ENCODE peak calls at places on chromosomes 4 and X, in five cellular contexts. R, T, F, A and S are unnamed samples.

GRCh38 chr4:139919513-139919912 is 234.5 kb downstream of the MAML3 start:
- DNase-seq in R (no peak), T (no peak), F (no peak), A (no peak), S (peak; percentile 13)

GRCh38 chr4:13088726-13089658 is 395.1 kb downstream of the RAB28 start:
- DNase-seq in R (no peak), T (peak; percentile 4), F (no peak), A (no peak), S (no peak)

GRCh38 chr4:143346208-143346607 is 9.5 kb downstream of the GAB1 start:
- DNase-seq in R (peak; percentile 95), T (no peak), F (peak; percentile 47), A (no peak), S (peak; percentile 57)

GRCh38 chr4:15106417-15106816 is 104.1 kb downstream of the CPEB2 start:
- DNase-seq in R (no peak), T (no peak), F (peak; percentile 69), A (no peak), S (peak; percentile 6)

GRCh38 chr4:86243750-86244149 is 116.1 kb downstream of the MAPK10 start:
- DNase-seq in R (peak; percentile 20), T (no peak), F (no peak), A (no peak), S (no peak)

GRCh38 chr4:172708184-172708583 is 460.4 kb upstream of the GALNT7 start:
- DNase-seq in R (no peak), T (no peak), F (peak; percentile 15), A (no peak), S (no peak)

GRCh38 chr4:70703695-70704332 is 15.5 kb downstream of the UTP3 start:
- DNase-seq in R (peak; percentile 54), T (peak; percentile 59), F (peak; percentile 12), A (no peak), S (no peak)

GRCh38 chr4:47913858-47914218 is 545 bp downstream of the NFXL1 start:
- DNase-seq in R (peak; percentile 50), T (peak; percentile 47), F (peak; percentile 54), A (no peak), S (peak; percentile 45)

GRCh38 chrX:20530319-20530979 is 263.7 kb upstream of the RPS6KA3 start:
- DNase-seq in R (peak; percentile 32), T (peak; percentile 47), F (peak; percentile 58), A (peak; percentile 29), S (peak; percentile 42)

GRCh38 chr4:77074961-77075855 is 581 bp downstream of the CCNI start:
- DNase-seq in R (peak; percentile 76), T (peak; percentile 73), F (peak; percentile 78), A (no peak), S (peak; percentile 74)

GRCh38 chr4:2416564-2417195 is 1.8 kb downstream of the ZFYVE28 start:
- DNase-seq in R (no peak), T (peak; percentile 19), F (no peak), A (no peak), S (peak; percentile 23)
- H3K4me1 ChIP-seq in R (peaks cover 41% of the 10 kb centered on the region), T (peaks cover 53% of the 10 kb centered on the region), F (peaks cover 35% of the 10 kb centered on the region), A (peaks cover 68% of the 10 kb centered on the region), S (peaks cover 36% of the 10 kb centered on the region)

DNA sequence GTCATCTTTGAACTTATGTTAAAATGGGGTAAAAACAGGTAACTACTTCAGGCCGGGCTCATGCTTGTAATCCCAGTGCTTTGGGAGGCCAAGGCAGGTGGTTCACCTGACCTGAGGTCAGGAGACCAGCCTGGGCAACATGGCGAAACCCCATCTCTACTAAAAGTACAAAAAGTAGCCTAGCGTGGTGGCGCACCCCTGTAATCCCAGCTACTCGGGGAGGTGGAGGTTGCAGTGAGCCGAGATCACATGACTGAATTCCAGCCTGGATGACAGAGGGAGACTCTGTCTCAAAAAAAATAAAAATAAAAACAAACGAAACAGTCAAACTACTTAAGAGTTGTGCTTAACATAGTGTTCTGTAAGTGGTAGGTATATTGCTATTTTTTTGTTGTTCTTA is 2.5 kb downstream of the DDX3X start:
- DNase-seq in R (no peak), T (no peak), F (no peak), A (no peak), S (no peak)
- H3K36me3 ChIP-seq in R (peaks cover 15% of the 10 kb centered on the region), T (peaks cover 22% of the 10 kb centered on the region), F (no peaks in the 10 kb centered on the region), A (peaks cover 15% of the 10 kb centered on the region), S (no peaks in the 10 kb centered on the region)

GRCh38 chr4:84150177-84150576 is 348.9 kb downstream of the NKX6-1 start:
- DNase-seq in R (no peak), T (no peak), F (no peak), A (no peak), S (no peak)

GRCh38 chr4:84146300-84146942 is 352.7 kb downstream of the NKX6-1 start:
- DNase-seq in R (no peak), T (no peak), F (no peak), A (no peak), S (no peak)

DNA sequence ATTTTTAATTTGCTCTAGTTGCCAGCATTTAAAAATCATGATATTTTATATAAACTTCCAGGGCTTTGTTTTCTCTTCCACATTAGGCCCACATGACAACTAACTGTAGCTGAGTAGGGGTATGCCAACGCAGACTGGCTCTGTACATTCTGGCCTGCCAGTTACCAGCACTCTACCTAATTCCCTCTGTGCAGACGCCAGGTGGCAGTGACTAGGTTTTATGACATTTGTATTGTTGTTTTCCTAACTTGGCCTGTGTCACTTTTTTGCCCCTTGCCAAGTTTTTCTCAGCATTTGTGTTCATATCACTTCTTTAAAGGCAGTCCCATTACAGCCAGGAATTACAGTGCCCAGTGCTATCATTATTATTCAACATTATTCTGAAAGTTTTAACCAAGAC is 347.5 kb downstream of the NKX6-1 start:
- DNase-seq in R (no peak), T (no peak), F (no peak), A (peak; percentile 2), S (no peak)
- TF ChIP-seq CTCF in R (peak; percentile 24), T (peak; percentile 29), F (no peak), A (no peak), S (no peak)

DNA sequence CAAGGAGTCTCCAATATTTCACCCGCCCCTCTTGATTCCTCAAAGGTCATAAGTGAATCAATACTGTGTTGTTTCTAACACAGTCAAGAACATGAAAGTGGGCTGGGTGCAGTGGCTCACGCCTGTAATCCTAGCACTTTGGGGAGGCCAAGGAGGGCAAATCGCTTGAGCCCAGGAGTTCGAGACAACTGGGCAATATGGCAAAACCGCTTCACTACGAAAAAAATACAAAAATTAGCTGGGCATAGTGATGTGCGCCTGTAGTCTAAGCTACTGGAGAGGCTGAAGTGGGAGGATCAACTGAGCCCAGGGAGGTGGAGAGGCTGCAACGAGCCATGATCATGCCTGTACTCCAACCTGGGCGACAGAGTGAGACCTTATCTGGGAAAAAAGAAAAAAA is 3.4 kb downstream of the ACSL1 start:
- DNase-seq in R (no peak), T (no peak), F (no peak), A (no peak), S (no peak)
- H3K4me1 ChIP-seq in R (peaks cover 24% of the 10 kb centered on the region), T (peaks cover 71% of the 10 kb centered on the region), F (peaks cover 7% of the 10 kb centered on the region), A (peaks cover 17% of the 10 kb centered on the region), S (peaks cover 22% of the 10 kb centered on the region)

GRCh38 chr4:1393866-1394265 is 12.4 kb downstream of the NKX1-1 start:
- DNase-seq in R (no peak), T (no peak), F (no peak), A (no peak), S (no peak)
- H3K36me3 ChIP-seq in R (no peaks in the 10 kb centered on the region), T (no peaks in the 10 kb centered on the region), F (no peaks in the 10 kb centered on the region), A (no peaks in the 10 kb centered on the region), S (no peaks in the 10 kb centered on the region)

DNA sequence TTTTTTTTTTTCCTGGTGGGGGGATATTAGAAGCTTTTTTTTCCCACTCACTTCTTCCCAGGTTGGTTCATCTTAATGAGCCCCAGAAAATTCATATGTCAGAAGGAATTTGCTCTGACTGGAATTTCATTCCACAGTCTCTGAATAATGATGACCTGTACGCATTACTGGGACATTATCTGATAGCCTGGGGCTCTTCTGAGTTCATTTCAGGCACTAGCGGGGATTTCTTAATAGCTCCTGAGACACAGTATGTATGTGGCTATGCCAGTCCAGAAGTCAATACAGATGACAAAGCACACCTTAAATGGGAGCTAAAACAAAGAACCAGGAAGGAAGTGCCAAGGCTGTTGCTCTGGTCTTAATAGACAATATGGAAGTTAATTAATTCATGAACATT is 295.2 kb upstream of the IGFBP7 start:
- DNase-seq in R (peak; percentile 90), T (no peak), F (no peak), A (no peak), S (no peak)
- TF ChIP-seq CTCF in R (no peak), T (no peak), F (no peak), A (no peak), S (no peak)